ENCODE peak calls at places on chromosomes 12 and 14, in four cellular contexts. U is ovary, Y is DND-41, I is GM23248. W is an unnamed sample.
A peak's percentile ranks its signal among the peaks of the same experiment; 100 is the strongest.

GRCh38 chr14:102500190-102500661 is 9.3 kb downstream of the ANKRD9 start:
- DNase-seq in Y (no peak), I (peak; percentile 90), U (no peak), W (peak; percentile 84)

GRCh38 chr14:104794099-104794498 is 1.4 kb downstream of the AKT1 start:
- DNase-seq in U (peak; percentile 63), I (peak; percentile 22), Y (peak; percentile 60), W (no peak)

GRCh38 chr12:32671930-32672785 is 6.9 kb upstream of the DNM1L start:
- DNase-seq in Y (peak; percentile 52), I (peak; percentile 85), U (no peak), W (no peak)

GRCh38 chr12:127025545-127025944 is 1241.4 kb upstream of the TMEM132C start:
- DNase-seq in I (peak; percentile 32), Y (no peak), U (no peak), W (no peak)

GRCh38 chr12:19369691-19370148 is 69.6 kb upstream of the AEBP2 start:
- DNase-seq in Y (no peak), U (no peak), I (peak; percentile 70), W (no peak)

GRCh38 chr14:42806909-42807315 is 1200.2 kb downstream of the LRFN5 start:
- DNase-seq in Y (no peak), I (peak; percentile 6), U (no peak), W (no peak)

GRCh38 chr12:52921488-52922165 is 16.8 kb upstream of the KRT8 start:
- DNase-seq in U (no peak), Y (no peak), I (no peak), W (no peak)

GRCh38 chr14:72780771-72781170 is 113.1 kb downstream of the DPF3 start:
- DNase-seq in I (peak; percentile 85), Y (no peak), U (no peak), W (peak; percentile 40)

GRCh38 chr12:19018302-19018980 is 111.1 kb upstream of the PLEKHA5 start:
- DNase-seq in I (peak; percentile 85), U (no peak), Y (no peak), W (no peak)

GRCh38 chr12:58095002-58095401 is 153.6 kb downstream of the ATP23 start:
- DNase-seq in U (no peak), Y (no peak), I (no peak), W (no peak)

GRCh38 chr12:1920971-1921370 is 2.5 kb upstream of the CACNA2D4 start:
- DNase-seq in I (no peak), Y (no peak), U (no peak), W (no peak)

GRCh38 chr14:31829256-31829923 is 247.7 kb upstream of the ARHGAP5 start:
- DNase-seq in I (peak; percentile 66), U (no peak), Y (no peak), W (no peak)

GRCh38 chr12:6363330-6364036 is 11.9 kb downstream of the SCNN1A start:
- DNase-seq in Y (peak; percentile 36), U (peak; percentile 77), I (peak; percentile 92), W (no peak)

GRCh38 chr12:6364037-6364360 is 11.4 kb downstream of the SCNN1A start:
- DNase-seq in Y (no peak), U (no peak), I (peak; percentile 53), W (no peak)

GRCh38 chr12:6362383-6362782 is 13.0 kb downstream of the SCNN1A start:
- DNase-seq in I (no peak), U (no peak), Y (no peak), W (no peak)

GRCh38 chr12:6361834-6362233 is 13.5 kb downstream of the SCNN1A start:
- DNase-seq in U (no peak), I (no peak), Y (no peak), W (peak; percentile 88)

DNA sequence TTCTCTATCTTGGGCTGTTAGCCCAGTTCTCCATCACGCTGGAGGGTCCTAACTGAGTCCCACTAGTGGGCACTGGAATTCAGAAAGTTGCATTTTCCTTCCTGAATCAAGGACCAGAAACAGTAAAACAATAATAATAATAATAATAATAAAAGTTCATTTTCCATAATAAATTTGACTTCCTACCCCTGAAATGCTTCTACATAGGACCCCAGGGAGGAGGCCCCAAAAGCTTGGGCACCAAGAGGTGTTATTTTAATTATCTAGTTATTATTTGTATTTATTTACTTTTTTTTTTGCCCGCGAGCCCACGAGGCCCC is 12.4 kb downstream of the SCNN1A start:
- DNase-seq in U (no peak), Y (no peak), I (no peak), W (no peak)
- H3K27ac ChIP-seq in U (no peak overlapping the region), Y (no peak overlapping the region), I (peak overlapping the region; percentile 25), W (peak overlapping the region; percentile 50)

DNA sequence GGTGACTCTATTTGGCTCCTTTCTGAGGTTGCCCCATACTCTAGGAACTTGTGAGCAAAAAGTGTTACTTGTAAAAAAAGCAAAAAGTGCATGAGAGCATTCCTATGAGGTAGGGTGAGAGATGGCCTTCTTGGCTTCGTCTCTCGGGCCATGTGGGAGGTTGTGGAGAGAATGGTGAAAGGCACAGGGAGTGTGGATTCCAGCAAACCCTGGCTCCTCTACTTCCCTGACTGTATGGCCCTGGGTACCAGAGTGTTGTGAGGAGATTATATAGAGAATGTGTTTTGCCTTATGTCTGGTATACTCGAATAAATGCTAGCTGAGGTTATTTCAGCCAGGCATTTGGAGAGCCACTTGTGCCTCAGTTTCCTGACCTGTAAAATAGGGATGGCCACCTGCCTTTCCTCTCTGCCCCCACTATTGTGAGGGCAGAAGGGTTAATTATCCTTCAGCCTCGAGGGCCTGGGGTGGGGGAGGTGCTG is 11.0 kb downstream of the PLEKHG3 start:
- DNase-seq in Y (no peak), I (no peak), U (no peak), W (peak; percentile 57)
- H3K27ac ChIP-seq in Y (no peak overlapping the region), I (no peak overlapping the region), U (peak overlapping the region; percentile 70), W (peak overlapping the region; percentile 96)

GRCh38 chr12:68495666-68496065 is 115.0 kb upstream of the RAP1B start:
- DNase-seq in I (peak; percentile 64), U (no peak), Y (no peak), W (no peak)
- H3K27ac ChIP-seq in I (no peak overlapping the region), U (no peak overlapping the region), Y (no peak overlapping the region), W (peak overlapping the region; percentile 51)

GRCh38 chr14:68522510-68523325 is 270.1 kb downstream of the ZFP36L1 start:
- DNase-seq in U (peak; percentile 75), Y (no peak), I (peak; percentile 27), W (peak; percentile 70)
- H3K27ac ChIP-seq in U (peak overlapping the region; percentile 75), Y (no peak overlapping the region), I (no peak overlapping the region), W (peak overlapping the region; percentile 79)

DNA sequence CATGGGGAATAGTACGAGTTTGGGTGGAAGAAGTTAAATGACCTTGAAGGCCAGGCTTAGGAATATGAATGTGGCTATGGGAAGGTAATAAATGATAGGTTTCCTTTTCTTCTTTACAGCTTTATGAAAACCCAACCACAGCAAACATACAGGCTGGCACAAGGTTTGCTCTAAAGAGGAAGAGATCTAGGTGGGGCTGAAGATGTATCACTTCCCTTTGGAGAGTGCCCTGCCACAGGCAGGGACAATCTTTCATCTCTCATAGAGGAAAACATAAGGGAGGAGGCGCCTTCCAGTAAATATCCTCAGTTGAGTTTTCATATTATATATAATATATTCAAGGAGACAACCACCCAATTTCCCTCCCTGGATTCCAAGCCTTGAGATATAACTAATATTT is 72.9 kb upstream of the FRMD6 start:
- DNase-seq in U (no peak), Y (no peak), I (no peak), W (no peak)
- H3K27ac ChIP-seq in U (no peak overlapping the region), Y (no peak overlapping the region), I (no peak overlapping the region), W (no peak overlapping the region)

GRCh38 chr12:45730842-45731336 is 1.4 kb downstream of the ARID2 start:
- DNase-seq in Y (peak; percentile 56), U (no peak), I (peak; percentile 52), W (no peak)

GRCh38 chr12:45731376-45731775 is 1.9 kb downstream of the ARID2 start:
- DNase-seq in Y (no peak), I (no peak), U (no peak), W (no peak)

GRCh38 chr12:45732936-45733335 is 3.4 kb downstream of the ARID2 start:
- DNase-seq in Y (no peak), I (peak; percentile 34), U (no peak), W (no peak)

GRCh38 chr12:45730116-45730841 is 773 bp downstream of the ARID2 start:
- DNase-seq in U (peak; percentile 67), I (peak; percentile 79), Y (peak; percentile 72), W (peak; percentile 75)

GRCh38 chr12:45732250-45732649 is 2.7 kb downstream of the ARID2 start:
- DNase-seq in Y (peak; percentile 43), I (peak; percentile 16), U (no peak), W (no peak)
- H3K27ac ChIP-seq in Y (peak overlapping the region; percentile 93), I (peak overlapping the region; percentile 94), U (peak overlapping the region; percentile 99), W (peak overlapping the region; percentile 44)

GRCh38 chr12:112170376-112170775 is 45.0 kb downstream of the TRAFD1 start:
- DNase-seq in Y (peak; percentile 34), U (no peak), I (peak; percentile 61), W (no peak)

GRCh38 chr12:112169966-112170365 is 44.6 kb downstream of the TRAFD1 start:
- DNase-seq in I (no peak), Y (no peak), U (no peak), W (no peak)

GRCh38 chr12:112168561-112168971 is 43.2 kb downstream of the TRAFD1 start:
- DNase-seq in I (no peak), U (no peak), Y (no peak), W (no peak)

GRCh38 chr12:112167728-112168525 is 42.6 kb downstream of the TRAFD1 start:
- DNase-seq in I (no peak), Y (no peak), U (no peak), W (no peak)

GRCh38 chr12:112169086-112169872 is 43.9 kb downstream of the TRAFD1 start:
- DNase-seq in Y (no peak), U (no peak), I (no peak), W (no peak)
- H3K27ac ChIP-seq in Y (no peak overlapping the region), U (no peak overlapping the region), I (no peak overlapping the region), W (no peak overlapping the region)

DNA sequence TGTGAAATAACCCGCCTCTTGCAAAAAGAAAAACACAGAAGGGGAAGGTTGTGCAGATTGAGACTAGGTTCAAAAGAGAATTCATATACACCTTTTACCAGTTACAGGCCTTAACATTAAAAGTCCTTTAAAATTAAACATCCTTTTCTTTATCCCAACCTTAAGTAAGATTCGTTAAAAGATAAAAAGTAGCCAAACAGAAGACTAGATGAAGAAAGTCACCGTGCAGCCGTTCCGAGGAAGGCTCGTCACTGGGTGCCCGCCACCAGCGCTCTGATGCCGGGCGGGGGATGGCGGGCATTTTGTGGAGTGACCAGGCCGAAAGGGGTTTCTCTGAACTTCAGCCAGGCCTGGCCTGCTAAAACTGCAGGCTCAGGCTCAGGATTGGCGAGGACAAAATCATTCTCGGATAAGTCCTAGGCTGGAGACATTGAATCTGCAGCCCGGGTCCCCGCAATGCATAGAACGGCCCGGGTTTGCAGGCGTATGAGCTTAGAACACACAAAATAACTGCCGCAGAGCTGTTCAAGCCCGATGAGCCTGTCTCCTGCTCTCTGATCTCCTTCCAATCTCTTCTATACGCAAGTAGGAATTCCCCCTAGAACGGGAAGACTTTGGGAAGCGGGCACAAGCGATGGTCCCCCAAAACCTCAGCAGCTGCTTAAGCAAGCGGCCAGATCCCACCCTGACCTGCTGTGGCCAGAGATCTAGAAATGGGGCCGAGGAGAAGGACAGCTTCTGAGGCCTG is 1.3 kb downstream of the TBX5 start:
- DNase-seq in I (peak; percentile 62), U (no peak), Y (no peak), W (no peak)
- H3K27ac ChIP-seq in I (peak overlapping the region; percentile 95), U (no peak overlapping the region), Y (no peak overlapping the region), W (peak overlapping the region; percentile 69)

GRCh38 chr14:39302124-39302810 is 68.6 kb downstream of the MIA2 start:
- DNase-seq in U (no peak), Y (no peak), I (no peak), W (no peak)
- H3K27ac ChIP-seq in U (no peak overlapping the region), Y (no peak overlapping the region), I (no peak overlapping the region), W (no peak overlapping the region)

W was measured in coronary artery.